ENCODE peak calls at places on chromosome 19, in nine cellular contexts. D is thoracic aorta, G is colonic mucosa, W is astrocyte, Q is Peyer's patch, Y is suprapubic skin, E is SJSA1, R is right lobe of liver, U is uterus. X is an unnamed sample.

GRCh38 chr19:33950141-33950805 is 153.6 kb downstream of the KCTD15 start:
- DNase-seq in D (no peak), G (no peak), W (no peak), Q (no peak), Y (no peak), E (no peak), R (no peak), U (no peak), X (no peak)

GRCh38 chr19:12789904-12790619 is 1.2 kb upstream of the JUNB start:
- DNase-seq in D (peak; percentile 90), G (peak; percentile 94), W (peak; percentile 91), Q (peak; percentile 98), Y (peak; percentile 98), E (peak; percentile 96), R (peak; percentile 99), U (peak; percentile 98), X (peak; percentile 99)

GRCh38 chr19:40576181-40576584 is 490 bp upstream of the SHKBP1 start:
- DNase-seq in D (no peak), G (no peak), W (no peak), Q (no peak), Y (no peak), E (no peak), R (no peak), U (no peak), X (peak; percentile 72)

GRCh38 chr19:44951179-44952159 is 3.7 kb upstream of the CLPTM1 start:
- DNase-seq in D (peak; percentile 20), G (peak; percentile 72), W (peak; percentile 52), Q (peak; percentile 82), Y (no peak), E (peak; percentile 58), R (peak; percentile 80), U (peak; percentile 33), X (peak; percentile 90)

GRCh38 chr19:7783991-7784421 is 21.0 kb downstream of the CLEC4M start:
- DNase-seq in D (no peak), G (no peak), W (no peak), Q (no peak), Y (no peak), E (no peak), R (no peak), U (no peak), X (peak; percentile 13)

GRCh38 chr19:50772408-50773311 is 2.4 kb downstream of the GPR32 start:
- DNase-seq in D (no peak), G (no peak), W (no peak), Q (no peak), Y (no peak), E (no peak), R (no peak), U (no peak), X (no peak)

GRCh38 chr19:19540707-19541515 is 2.8 kb downstream of the CILP2 start:
- DNase-seq in D (no peak), G (peak; percentile 79), W (no peak), Q (peak; percentile 83), Y (peak; percentile 76), E (no peak), R (peak; percentile 53), U (no peak), X (no peak)

GRCh38 chr19:12913871-12914690 is 5.0 kb downstream of the SYCE2 start:
- DNase-seq in D (no peak), G (no peak), W (peak; percentile 26), Q (peak; percentile 80), Y (no peak), E (no peak), R (no peak), U (no peak), X (no peak)

GRCh38 chr19:44003461-44004134 is 841 bp downstream of the ZNF230 start:
- DNase-seq in D (no peak), G (peak; percentile 24), W (no peak), Q (no peak), Y (no peak), E (no peak), R (no peak), U (no peak), X (peak; percentile 7)

GRCh38 chr19:4575978-4576933 is 16.8 kb upstream of the SEMA6B start:
- DNase-seq in D (no peak), G (peak; percentile 71), W (peak; percentile 17), Q (peak; percentile 83), Y (no peak), E (peak; percentile 73), R (peak; percentile 78), U (peak; percentile 46), X (peak; percentile 87)

GRCh38 chr19:13843104-13843921 is 33.6 kb upstream of the NANOS3 start:
- DNase-seq in D (no peak), G (peak; percentile 82), W (no peak), Q (peak; percentile 71), Y (no peak), E (peak; percentile 77), R (no peak), U (peak; percentile 77), X (peak; percentile 88)

GRCh38 chr19:2050991-2051770 is at the start of gene MKNK2:
- DNase-seq in D (peak; percentile 58), G (peak; percentile 94), W (peak; percentile 35), Q (peak; percentile 96), Y (peak; percentile 96), E (peak; percentile 89), R (peak; percentile 97), U (peak; percentile 93), X (peak; percentile 87)
- H3K4me1 ChIP-seq in D (peaks cover 57% of the 10 kb centered on the region), G (peaks cover 34% of the 10 kb centered on the region), W (peaks cover 30% of the 10 kb centered on the region), Q (peaks cover 63% of the 10 kb centered on the region), Y (peaks cover 83% of the 10 kb centered on the region), E (peaks cover 40% of the 10 kb centered on the region), R (peaks cover 64% of the 10 kb centered on the region), U (peaks cover 8% of the 10 kb centered on the region), X (peaks cover 11% of the 10 kb centered on the region)

DNA sequence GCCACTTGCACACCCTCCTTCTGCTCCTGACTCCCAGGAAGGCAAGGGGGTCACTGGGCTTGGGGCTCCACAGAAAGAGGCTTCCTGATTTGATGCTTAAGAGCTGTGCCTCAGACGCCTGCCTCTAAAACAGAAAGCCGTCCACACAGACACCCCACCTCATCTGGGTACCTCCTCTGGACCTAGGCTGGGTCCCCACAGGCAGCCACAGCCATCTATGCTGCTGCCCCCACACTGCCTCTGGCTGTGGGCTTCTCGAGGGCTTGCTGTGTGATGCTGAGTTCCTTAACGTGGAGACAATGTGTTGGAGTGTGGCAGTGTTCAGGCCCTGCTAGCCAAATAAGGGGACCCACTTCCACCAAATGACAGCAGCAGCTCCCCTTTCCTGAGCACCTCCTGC is 8.5 kb upstream of the ZSCAN22 start:
- DNase-seq in D (no peak), G (no peak), W (no peak), Q (no peak), Y (no peak), E (no peak), R (no peak), U (no peak), X (no peak)
- H3K36me3 ChIP-seq in D (peaks cover 23% of the 10 kb centered on the region), G (no peaks in the 10 kb centered on the region), W (peaks cover 16% of the 10 kb centered on the region), Q (no peaks in the 10 kb centered on the region), Y (peaks cover 30% of the 10 kb centered on the region), E (peaks cover 36% of the 10 kb centered on the region), R (no peaks in the 10 kb centered on the region), U (no peaks in the 10 kb centered on the region), X (peaks cover 23% of the 10 kb centered on the region)

GRCh38 chr19:17754634-17755532 is 3.6 kb downstream of the FCHO1 start:
- DNase-seq in D (no peak), G (no peak), W (no peak), Q (peak; percentile 74), Y (no peak), E (no peak), R (no peak), U (no peak), X (no peak)
- H3K4me1 ChIP-seq in D (peaks cover 8% of the 10 kb centered on the region), G (no peaks in the 10 kb centered on the region), W (peaks cover 11% of the 10 kb centered on the region), Q (peaks cover 30% of the 10 kb centered on the region), Y (peaks cover 11% of the 10 kb centered on the region), E (no peaks in the 10 kb centered on the region), R (no peaks in the 10 kb centered on the region), U (no peaks in the 10 kb centered on the region), X (no peaks in the 10 kb centered on the region)

GRCh38 chr19:16421982-16422381 is 49.8 kb downstream of the EPS15L1 start:
- DNase-seq in D (no peak), G (no peak), W (no peak), Q (no peak), Y (no peak), E (no peak), R (no peak), U (no peak), X (no peak)
- H3K36me3 ChIP-seq in D (peaks cover 42% of the 10 kb centered on the region), G (peaks cover 19% of the 10 kb centered on the region), W (peaks cover 11% of the 10 kb centered on the region), Q (no peaks in the 10 kb centered on the region), Y (peaks cover 84% of the 10 kb centered on the region), E (peaks cover 88% of the 10 kb centered on the region), R (peaks cover 39% of the 10 kb centered on the region), U (no peaks in the 10 kb centered on the region), X (peaks cover 24% of the 10 kb centered on the region)

GRCh38 chr19:1251233-1251502 is 2.8 kb downstream of the MIDN start:
- DNase-seq in D (no peak), G (peak; percentile 81), W (no peak), Q (no peak), Y (peak; percentile 93), E (no peak), R (no peak), U (peak; percentile 67), X (peak; percentile 70)
- H3K4me1 ChIP-seq in D (peaks cover 50% of the 10 kb centered on the region), G (peaks cover 27% of the 10 kb centered on the region), W (peaks cover 36% of the 10 kb centered on the region), Q (peaks cover 39% of the 10 kb centered on the region), Y (peaks cover 73% of the 10 kb centered on the region), E (peaks cover 59% of the 10 kb centered on the region), R (peaks cover 52% of the 10 kb centered on the region), U (no peaks in the 10 kb centered on the region), X (peaks cover 16% of the 10 kb centered on the region)

GRCh38 chr19:49684983-49685553 is 4.3 kb upstream of the ADM5 start:
- DNase-seq in D (no peak), G (no peak), W (no peak), Q (no peak), Y (no peak), E (no peak), R (no peak), U (no peak), X (no peak)
- H3K36me3 ChIP-seq in D (peaks cover 44% of the 10 kb centered on the region), G (no peaks in the 10 kb centered on the region), W (peaks cover 16% of the 10 kb centered on the region), Q (no peaks in the 10 kb centered on the region), Y (peaks cover 57% of the 10 kb centered on the region), E (peaks cover 80% of the 10 kb centered on the region), R (peaks cover 17% of the 10 kb centered on the region), U (no peaks in the 10 kb centered on the region), X (peaks cover 85% of the 10 kb centered on the region)

X was measured in SJCRH30.